ENCODE peak calls at places on chromosomes 13 and 19, in five cellular contexts. F is GM12878, S is HepG2, N is K562, E is H1. Z is an unnamed sample.

GRCh38 chr19:49931293-49932040 is 2.2 kb upstream of the NUP62 start:
- DNase-seq in E (no peak), F (no peak), N (no peak), S (no peak), Z (no peak)

GRCh38 chr19:28242317-28242927 is 970.5 kb downstream of the UQCRFS1 start:
- DNase-seq in E (no peak), N (peak), F (no peak), S (no peak), Z (no peak)

GRCh38 chr19:42421591-42422031 is 5.6 kb downstream of the LIPE start:
- DNase-seq in S (no peak), N (no peak), F (no peak), E (no peak), Z (no peak)

GRCh38 chr19:43598445-43599240 is 2.2 kb downstream of the ZNF576 start:
- DNase-seq in F (no peak), S (no peak), E (no peak), N (no peak), Z (no peak)

GRCh38 chr19:16896098-16896912 is 7.5 kb downstream of the F2RL3 start:
- DNase-seq in N (peak), S (no peak), E (no peak), F (no peak), Z (no peak)

GRCh38 chr19:47122359-47123335 is 8.0 kb upstream of the SAE1 start:
- DNase-seq in F (no peak), E (no peak), N (no peak), S (peak), Z (no peak)

GRCh38 chr19:15701757-15702589 is 25.9 kb upstream of the OR10H2 start:
- DNase-seq in S (peak), F (no peak), N (no peak), E (no peak), Z (no peak)

GRCh38 chr19:10805758-10806247 is 30.2 kb downstream of the TMED1 start:
- DNase-seq in S (no peak), N (no peak), F (no peak), E (no peak), Z (no peak)

GRCh38 chr13:83453300-83453699 is 429.0 kb downstream of the SLITRK1 start:
- DNase-seq in E (no peak), S (no peak), F (no peak), N (no peak), Z (no peak)

GRCh38 chr19:34596115-34596514 is 80.8 kb downstream of the SCGB2B2 start:
- DNase-seq in N (no peak), S (no peak), F (no peak), E (no peak), Z (no peak)

GRCh38 chr19:10927691-10928562 is 512 bp downstream of the YIPF2 start:
- DNase-seq in F (no peak), N (peak), S (no peak), E (no peak), Z (no peak)

GRCh38 chr13:65460136-65460535 is 1770.0 kb downstream of the PCDH9 start:
- DNase-seq in S (no peak), N (no peak), F (no peak), E (no peak), Z (no peak)

DNA sequence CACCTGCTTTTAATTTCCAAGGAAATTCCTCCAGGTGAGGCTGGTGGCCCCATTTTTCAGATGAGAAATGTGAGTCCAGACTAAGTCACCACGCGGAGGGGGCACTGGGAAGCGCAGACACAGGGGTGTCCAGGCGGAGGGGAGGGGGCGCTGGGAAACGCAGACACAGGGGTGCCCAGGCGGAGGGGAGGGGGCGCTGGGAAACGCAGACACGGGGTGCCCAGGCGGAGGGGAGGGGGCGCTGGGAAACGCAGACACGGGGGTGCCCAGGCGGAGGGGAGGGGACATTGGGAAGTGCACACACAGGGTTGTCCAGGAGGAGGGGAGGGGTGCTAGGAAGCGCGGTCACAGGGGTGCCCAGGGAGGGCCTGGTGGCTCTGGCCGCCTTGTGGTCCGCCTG is 3.5 kb downstream of the GRK1 start:
- DNase-seq in E (no peak), F (no peak), N (no peak), S (no peak), Z (no peak)
- TF ChIP-seq YY1 in E (no peak), F (no peak), N (no peak), S (no peak), Z (no peak)

DNA sequence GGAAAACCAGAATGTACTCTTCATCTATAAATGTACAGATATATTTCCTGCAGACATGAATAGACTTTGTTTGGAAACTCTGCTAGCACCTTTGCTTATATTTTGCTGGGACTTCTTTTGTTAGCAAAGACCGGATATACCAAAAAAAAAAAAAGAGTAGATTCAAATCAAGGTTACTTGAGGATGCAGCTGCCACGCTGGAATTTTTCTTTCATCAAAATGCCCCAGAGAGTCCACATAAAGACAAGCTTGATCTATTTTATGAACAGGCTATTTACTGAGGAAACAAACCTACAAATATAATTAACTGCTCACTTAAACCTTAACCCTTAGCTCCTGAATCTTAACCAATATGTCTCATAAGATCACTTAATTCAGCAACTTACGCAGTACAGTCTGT is 27.1 kb upstream of the DOCK9 start:
- DNase-seq in N (no peak), S (no peak), E (no peak), F (no peak), Z (no peak)
- TF ChIP-seq ATF3 in N (no peak), S (no peak), E (no peak), F (no peak), Z (no peak)

DNA sequence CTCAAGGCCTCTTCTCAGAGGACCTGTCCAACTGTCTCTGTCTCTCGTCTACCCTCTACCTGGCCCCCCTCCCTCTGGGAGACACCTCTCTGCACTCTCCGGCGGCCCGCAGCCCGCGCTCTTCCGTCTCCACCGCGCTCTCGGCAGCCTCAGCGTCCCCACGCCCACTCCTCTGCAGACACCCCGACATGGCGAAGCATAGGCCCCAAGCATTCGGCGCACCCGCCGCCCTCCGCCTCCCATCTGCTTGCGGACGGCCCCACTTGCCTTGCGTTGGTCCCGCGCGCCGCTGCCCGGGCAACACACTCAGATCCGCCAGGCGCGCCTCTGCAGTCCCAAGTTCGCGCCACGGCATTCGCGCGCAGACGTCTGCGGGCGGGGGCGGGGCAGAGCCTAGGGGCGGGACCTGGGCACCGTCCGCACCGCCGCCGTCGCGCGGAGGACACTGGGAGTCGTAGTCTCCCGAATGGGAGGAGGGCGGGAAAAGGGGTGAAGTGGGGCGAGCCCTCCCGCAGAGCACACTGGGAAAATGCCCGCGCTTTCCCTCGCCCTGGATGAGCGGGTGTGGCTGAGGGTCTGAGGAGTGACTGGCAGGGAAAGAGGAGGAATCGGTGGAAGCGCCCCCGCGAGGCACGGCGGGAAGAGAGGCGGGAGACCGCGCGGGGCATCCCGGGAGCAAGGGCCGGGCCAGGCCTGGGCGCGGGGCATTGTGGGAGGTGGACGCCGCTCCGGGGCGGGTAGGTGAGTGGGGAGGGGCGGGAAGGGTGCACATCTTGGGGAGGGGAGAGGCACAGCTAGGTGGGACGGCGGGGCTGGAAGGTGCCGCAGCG is at the start of the genes LIG1 and ZSWIM9:
- DNase-seq in S (peak), N (peak), E (peak), F (peak), Z (peak)
- TF ChIP-seq POLR2AphosphoS5 in S (peak), N (peak), E (peak), F (no peak), Z (peak)

GRCh38 chr13:79660361-79660760 is 179.4 kb downstream of the NDFIP2 start:
- DNase-seq in S (no peak), E (no peak), F (peak), N (no peak), Z (no peak)

GRCh38 chr13:79654520-79654919 is 173.6 kb downstream of the NDFIP2 start:
- DNase-seq in F (no peak), N (no peak), S (no peak), E (no peak), Z (no peak)

GRCh38 chr13:79655509-79655908 is 174.6 kb downstream of the NDFIP2 start:
- DNase-seq in N (no peak), E (no peak), F (no peak), S (no peak), Z (no peak)

GRCh38 chr13:79659161-79659560 is 178.2 kb downstream of the NDFIP2 start:
- DNase-seq in S (no peak), N (no peak), F (no peak), E (no peak), Z (no peak)

DNA sequence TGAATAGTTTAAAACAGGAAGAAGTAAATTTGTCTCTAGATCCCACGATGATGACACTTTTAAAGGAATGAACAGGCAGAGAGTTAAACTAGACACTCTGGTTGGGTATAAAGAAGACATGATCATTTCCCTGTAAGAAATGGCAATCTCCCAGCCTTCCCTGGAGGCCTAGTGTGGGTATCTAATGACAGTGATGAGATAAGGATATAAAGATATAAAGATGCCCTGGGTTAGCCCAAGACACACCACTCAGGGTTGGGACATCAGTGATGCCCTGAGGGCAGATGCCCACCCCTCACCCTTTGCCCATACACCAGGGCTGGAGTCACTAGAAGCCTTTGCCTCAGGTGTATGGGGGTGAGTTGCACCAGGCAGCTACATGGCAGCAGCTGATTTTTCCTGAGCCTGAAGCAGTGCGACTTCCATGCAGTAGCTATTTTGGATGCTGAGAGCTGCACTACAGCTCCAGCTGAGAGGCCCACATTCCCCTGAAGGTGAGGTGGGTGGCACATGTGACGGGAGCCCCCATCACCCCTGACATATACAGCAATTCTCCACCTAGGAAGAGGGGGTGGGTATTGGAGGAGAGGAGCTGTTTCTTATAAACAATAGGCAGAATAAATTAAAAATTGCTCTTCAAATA is 177.5 kb downstream of the NDFIP2 start:
- DNase-seq in E (no peak), F (no peak), S (no peak), N (no peak), Z (no peak)
- TF ChIP-seq YY1 in E (no peak), F (no peak), S (no peak), N (no peak), Z (no peak)

DNA sequence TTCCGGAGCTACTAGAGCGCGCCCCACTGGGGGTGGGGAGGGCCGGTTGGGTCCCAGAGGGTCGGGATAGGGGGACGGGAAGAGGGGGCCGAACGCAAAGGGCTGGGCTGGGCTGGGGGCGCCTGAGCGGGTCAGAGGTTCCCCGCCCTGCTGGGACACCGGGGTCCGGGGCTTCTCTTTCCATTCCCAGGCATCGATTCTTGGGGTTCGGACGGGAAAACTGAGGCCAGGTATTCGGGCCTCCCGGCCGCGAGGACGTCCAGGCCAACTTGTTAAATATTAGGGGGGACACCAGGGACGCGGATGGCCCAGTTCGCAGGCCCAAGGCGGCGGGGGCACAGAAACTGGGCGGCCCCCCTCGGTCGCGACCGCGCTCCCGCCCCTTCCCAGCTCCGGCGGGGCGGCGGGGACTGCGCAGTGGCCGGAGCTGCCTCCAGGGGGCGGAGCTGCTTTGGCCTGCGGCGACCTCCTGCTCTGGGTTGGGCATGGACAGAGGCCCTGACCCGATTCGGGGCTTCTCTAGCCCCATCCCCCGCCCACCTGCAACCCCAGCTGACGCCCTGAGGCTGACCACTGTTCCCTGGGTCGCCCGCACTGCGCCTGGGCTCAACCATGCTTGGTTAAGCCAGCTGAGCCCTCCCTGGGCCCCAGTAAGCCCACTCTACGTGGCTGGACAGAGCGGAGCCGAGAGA is 1.2 kb upstream of the KLF16 start:
- DNase-seq in E (no peak), N (peak), S (peak), F (no peak), Z (no peak)
- TF ChIP-seq ATF3 in E (no peak), N (no peak), S (no peak), F (no peak), Z (no peak)

GRCh38 chr13:102679449-102680132 is 15.3 kb downstream of the METTL21C start:
- DNase-seq in E (no peak), S (no peak), F (no peak), N (no peak), Z (no peak)
- TF ChIP-seq POLR2AphosphoS5 in E (no peak), S (no peak), F (no peak), N (no peak), Z (no peak)

GRCh38 chr13:50375792-50376191 is 360.5 kb downstream of the KCNRG start:
- DNase-seq in F (no peak), E (no peak), S (no peak), N (no peak), Z (no peak)

GRCh38 chr13:50378513-50378970 is 363.3 kb downstream of the KCNRG start:
- DNase-seq in E (no peak), S (no peak), N (no peak), F (no peak), Z (no peak)

GRCh38 chr13:50377726-50378270 is 362.6 kb downstream of the KCNRG start:
- DNase-seq in E (no peak), N (no peak), F (no peak), S (no peak), Z (no peak)

GRCh38 chr13:50374517-50374916 is 359.3 kb downstream of the KCNRG start:
- DNase-seq in S (no peak), N (no peak), E (no peak), F (no peak), Z (no peak)

DNA sequence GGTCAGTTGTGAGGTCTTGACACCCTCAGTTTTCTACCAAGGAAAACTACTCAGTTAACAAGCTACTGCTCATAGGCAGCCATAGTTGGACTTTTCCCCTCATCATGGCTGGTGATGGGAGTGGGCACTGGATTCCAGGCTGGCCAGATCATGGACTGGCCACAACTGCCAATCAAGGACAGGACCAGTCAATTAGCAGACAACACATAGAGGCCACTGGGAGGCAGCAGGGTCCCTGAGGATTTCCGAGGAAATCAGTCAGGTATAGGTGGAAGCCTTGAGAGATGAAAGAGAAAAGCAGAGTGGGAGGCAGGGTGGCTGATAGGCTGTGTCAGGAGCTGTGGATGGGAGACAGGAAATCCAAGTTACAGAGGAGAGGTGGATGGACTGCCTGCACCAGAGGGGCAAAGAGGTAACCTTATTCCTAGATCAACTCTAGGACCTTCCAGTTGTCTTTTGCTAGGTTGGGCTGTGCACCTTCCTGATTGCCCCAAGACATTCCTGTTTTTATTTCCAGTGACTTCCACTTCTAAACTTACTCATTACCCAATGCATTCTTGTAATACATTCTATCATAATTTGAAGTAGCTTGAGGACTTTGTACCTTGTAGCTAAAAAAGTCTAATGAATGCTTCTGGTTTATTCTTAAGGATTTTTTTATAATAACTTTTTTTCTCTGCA is 361.8 kb downstream of the KCNRG start:
- DNase-seq in E (peak), N (peak), F (no peak), S (peak), Z (no peak)
- TF ChIP-seq YY1 in E (no peak), N (no peak), F (no peak), S (no peak), Z (no peak)

DNA sequence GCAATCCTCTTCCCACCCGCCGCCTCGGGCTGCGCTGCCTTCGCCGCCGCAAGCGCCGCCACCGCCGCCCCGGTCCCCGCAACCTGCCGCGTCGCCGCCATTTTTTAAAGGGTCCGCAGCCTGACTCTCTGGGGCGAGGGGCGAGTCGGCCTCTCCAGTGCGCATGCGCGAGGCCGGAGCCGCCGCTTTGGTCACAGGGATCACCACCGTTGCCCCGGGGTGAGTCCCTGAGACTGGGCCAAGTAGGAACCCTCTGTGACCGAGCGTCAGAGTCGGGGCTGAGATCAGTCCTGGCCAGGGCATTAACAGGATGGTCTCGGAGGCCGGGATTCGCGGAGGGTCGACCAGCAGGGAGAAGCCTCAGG is 42.6 kb downstream of the ZNF146 start:
- DNase-seq in N (no peak), S (no peak), F (no peak), E (no peak), Z (no peak)
- TF ChIP-seq ATF3 in N (no peak), S (no peak), F (no peak), E (no peak), Z (no peak)